ENCODE peak calls at places on chromosome 3, in six cellular contexts. S is left ventricle myocardium inferior; E is iPS DF 19.7; H is cardiac fibroblast; M is activated CD8-positive, alpha-beta memory T cell treated with anti-CD3 and anti-CD28 coated beads for 48 hours; I is left colon. B is an unnamed sample.

GRCh38 chr3:123725652-123726400 is 141.0 kb upstream of the HACD2 start:
- DNase-seq in S (no peak), E (no peak), H (no peak), M (no peak), I (no peak), B (no peak)

GRCh38 chr3:71601811-71602210 is 18.3 kb upstream of the FOXP1 start:
- DNase-seq in S (no peak), E (no peak), H (peak), M (no peak), I (no peak), B (no peak)

GRCh38 chr3:141386611-141387110 is 18.4 kb downstream of the ZBTB38 start:
- DNase-seq in S (no peak), E (no peak), H (peak), M (no peak), I (no peak), B (no peak)

GRCh38 chr3:10320320-10320677 is 613 bp downstream of the SEC13 start:
- DNase-seq in S (no peak), E (no peak), H (no peak), M (no peak), I (no peak), B (no peak)

GRCh38 chr3:160061525-160061924 is 72.9 kb downstream of the IL12A start:
- DNase-seq in S (no peak), E (no peak), H (no peak), M (no peak), I (no peak), B (no peak)

GRCh38 chr3:174775603-174776002 is 83.5 kb upstream of the NAALADL2 start:
- DNase-seq in S (no peak), E (no peak), H (peak), M (no peak), I (no peak), B (no peak)

GRCh38 chr3:4425707-4426106 is 41.4 kb downstream of the SUMF1 start:
- DNase-seq in S (no peak), E (no peak), H (no peak), M (no peak), I (no peak), B (no peak)

GRCh38 chr3:49378249-49378899 is 20.2 kb upstream of the GPX1 start:
- DNase-seq in S (peak), E (no peak), H (peak), M (no peak), I (no peak), B (no peak)

GRCh38 chr3:181418249-181418648 is 293.5 kb upstream of the SOX2 start:
- DNase-seq in S (no peak), E (no peak), H (no peak), M (no peak), I (no peak), B (no peak)

GRCh38 chr3:127673191-127674098 is 693 bp downstream of the ABTB1 start:
- DNase-seq in S (peak), E (no peak), H (peak), M (no peak), I (peak), B (peak)

GRCh38 chr3:127589600-127590281 is 792 bp downstream of the TPRA1 start:
- DNase-seq in S (no peak), E (no peak), H (no peak), M (peak), I (peak), B (no peak)

GRCh38 chr3:107064445-107065060 is 312.7 kb upstream of the CCDC54 start:
- DNase-seq in S (peak), E (peak), H (peak), M (peak), I (peak), B (no peak)

GRCh38 chr3:38375072-38375471 is 28.5 kb downstream of the XYLB start:
- DNase-seq in S (no peak), E (no peak), H (no peak), M (no peak), I (no peak), B (no peak)

GRCh38 chr3:31495971-31496370 is 36.8 kb upstream of the STT3B start:
- DNase-seq in S (no peak), E (no peak), H (peak), M (no peak), I (no peak), B (no peak)

GRCh38 chr3:109532257-109533216 is 195.2 kb upstream of the DPPA4 start:
- DNase-seq in S (no peak), E (peak), H (peak), M (no peak), I (peak), B (no peak)

GRCh38 chr3:5304789-5305680 is 117.5 kb downstream of the EDEM1 start:
- DNase-seq in S (no peak), E (peak), H (peak), M (no peak), I (peak), B (no peak)

GRCh38 chr3:126337980-126338651 is 19.1 kb downstream of the KLF15 start:
- DNase-seq in S (no peak), E (no peak), H (no peak), M (no peak), I (no peak), B (no peak)

GRCh38 chr3:156611870-156612494 is 57.1 kb upstream of the SSR3 start:
- DNase-seq in S (no peak), E (no peak), H (no peak), M (no peak), I (no peak), B (no peak)

GRCh38 chr3:49134471-49135265 is 1.8 kb upstream of the LAMB2 start:
- DNase-seq in S (no peak), E (no peak), H (no peak), M (no peak), I (no peak), B (no peak)

GRCh38 chr3:126538316-126538715 is 14.4 kb downstream of the CHST13 start:
- DNase-seq in S (no peak), E (no peak), H (no peak), M (no peak), I (peak), B (peak)

GRCh38 chr3:127162947-127163645 is 29.8 kb upstream of the PRR23E start:
- DNase-seq in S (no peak), E (no peak), H (no peak), M (no peak), I (no peak), B (no peak)

GRCh38 chr3:168539909-168540308 is 444.2 kb upstream of the GOLIM4 start:
- DNase-seq in S (no peak), E (no peak), H (no peak), M (no peak), I (no peak), B (no peak)

GRCh38 chr3:148615385-148615784 is 82.3 kb upstream of the AGTR1 start:
- DNase-seq in S (no peak), E (no peak), H (no peak), M (no peak), I (no peak), B (no peak)

GRCh38 chr3:74033366-74033765 is 408.6 kb upstream of the PDZRN3 start:
- DNase-seq in S (no peak), E (no peak), H (no peak), M (no peak), I (no peak), B (no peak)

B was measured in 8988T.